ENCODE peak calls at places on chromosome 14, in ten cellular contexts. A, Q, M, L, P, N, C, U, S and B are unnamed samples.

GRCh38 chr14:88985654-88986053 is 161.2 kb downstream of the TTC8 start:
- DNase-seq in Q (peak; percentile 75), C (no peak), U (peak; percentile 24), M (no peak), A (no peak), S (no peak), P (no peak), N (no peak), L (no peak), B (no peak)

GRCh38 chr14:89017417-89017816 is 193.0 kb downstream of the TTC8 start:
- DNase-seq in L (no peak), S (peak; percentile 8), U (no peak), C (no peak), N (no peak), P (no peak), A (no peak), Q (no peak), M (no peak), B (no peak)

GRCh38 chr14:63611078-63611477 is 30.6 kb downstream of the WDR89 start:
- DNase-seq in S (no peak), M (peak; percentile 38), P (no peak), U (no peak), N (no peak), L (no peak), Q (no peak), C (no peak), A (no peak), B (no peak)

GRCh38 chr14:76958020-76958965 is 70.2 kb downstream of the IRF2BPL start:
- DNase-seq in M (no peak), L (no peak), P (no peak), A (no peak), N (no peak), C (no peak), Q (no peak), U (no peak), S (no peak), B (no peak)

GRCh38 chr14:88323520-88324199 is 591 bp upstream of the KCNK10 start:
- DNase-seq in C (peak; percentile 87), Q (peak; percentile 82), P (no peak), U (peak; percentile 65), M (no peak), S (peak; percentile 1), N (no peak), A (peak; percentile 28), L (peak; percentile 83), B (peak; percentile 38)

GRCh38 chr14:68666206-68666730 is 126.6 kb downstream of the ZFP36L1 start:
- DNase-seq in M (no peak), P (no peak), N (no peak), U (no peak), S (peak; percentile 43), C (no peak), Q (no peak), L (no peak), A (no peak), B (no peak)

GRCh38 chr14:21965042-21965441 is 291.4 kb upstream of the OR4E1 start:
- DNase-seq in S (no peak), U (no peak), A (no peak), L (no peak), M (no peak), P (no peak), C (no peak), N (no peak), Q (no peak), B (no peak)

GRCh38 chr14:92903359-92903758 is 19.6 kb upstream of the CHGA start:
- DNase-seq in Q (no peak), M (no peak), N (no peak), P (no peak), C (no peak), S (no peak), U (no peak), A (no peak), L (no peak), B (no peak)

GRCh38 chr14:93536945-93537344 is 106.2 kb downstream of the UNC79 start:
- DNase-seq in M (no peak), P (no peak), N (no peak), A (no peak), L (no peak), C (peak; percentile 38), S (no peak), Q (peak; percentile 43), U (peak; percentile 40), B (no peak)

GRCh38 chr14:22266683-22267082 is 322.3 kb downstream of the DAD1 start:
- DNase-seq in P (no peak), L (no peak), S (no peak), M (no peak), N (no peak), U (no peak), A (no peak), Q (no peak), C (no peak), B (no peak)

GRCh38 chr14:69101331-69101826 is 51.5 kb downstream of the DCAF5 start:
- DNase-seq in A (no peak), N (no peak), S (peak; percentile 91), P (no peak), Q (peak; percentile 20), U (no peak), L (no peak), M (no peak), C (peak; percentile 8), B (peak; percentile 31)

GRCh38 chr14:78700236-78700635 is 530.1 kb downstream of the NRXN3 start:
- DNase-seq in Q (no peak), L (no peak), P (no peak), A (no peak), C (no peak), M (no peak), N (no peak), U (no peak), S (no peak), B (no peak)

GRCh38 chr14:88203289-88203688 is 119.8 kb downstream of the KCNK10 start:
- DNase-seq in A (no peak), S (no peak), L (no peak), P (no peak), N (no peak), U (no peak), M (no peak), C (no peak), Q (no peak), B (no peak)

GRCh38 chr14:93326196-93326595 is 6.6 kb downstream of the BTBD7 start:
- DNase-seq in U (no peak), P (no peak), M (no peak), N (no peak), Q (no peak), A (no peak), S (no peak), C (no peak), L (no peak), B (no peak)

DNA sequence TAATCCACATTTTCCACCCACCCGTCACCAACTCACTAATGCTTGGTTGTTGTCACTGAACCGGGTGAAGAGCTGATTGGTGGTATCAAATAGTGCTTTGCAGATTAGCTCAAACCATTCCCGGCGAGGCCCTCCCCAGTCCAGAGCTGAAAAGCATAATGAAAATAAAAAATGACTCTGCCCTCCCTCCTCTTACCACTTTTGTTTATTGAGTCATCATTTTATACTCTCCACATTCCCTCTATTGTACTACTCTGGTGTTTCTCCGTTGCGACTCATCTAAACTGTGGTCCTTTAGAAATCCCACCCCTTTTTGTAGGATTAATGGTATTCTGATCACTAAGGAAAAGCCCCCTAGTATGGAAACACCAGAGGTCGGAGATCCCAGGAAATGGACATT is 42.2 kb downstream of the AREL1 start:
- DNase-seq in C (no peak), L (no peak), A (no peak), N (no peak), U (no peak), Q (no peak), M (no peak), S (peak; percentile 82), P (no peak), B (peak; percentile 17)
- H3K36me3 ChIP-seq in C (peaks cover 38% of the 10 kb centered on the region), L (peaks cover 18% of the 10 kb centered on the region), A (peaks cover 32% of the 10 kb centered on the region), N (peaks cover 99% of the 10 kb centered on the region), U (peaks cover 71% of the 10 kb centered on the region), Q (peaks cover 79% of the 10 kb centered on the region), M (peaks cover 52% of the 10 kb centered on the region), S (peaks cover 35% of the 10 kb centered on the region), P (peaks cover 12% of the 10 kb centered on the region), B (peaks cover 26% of the 10 kb centered on the region)

DNA sequence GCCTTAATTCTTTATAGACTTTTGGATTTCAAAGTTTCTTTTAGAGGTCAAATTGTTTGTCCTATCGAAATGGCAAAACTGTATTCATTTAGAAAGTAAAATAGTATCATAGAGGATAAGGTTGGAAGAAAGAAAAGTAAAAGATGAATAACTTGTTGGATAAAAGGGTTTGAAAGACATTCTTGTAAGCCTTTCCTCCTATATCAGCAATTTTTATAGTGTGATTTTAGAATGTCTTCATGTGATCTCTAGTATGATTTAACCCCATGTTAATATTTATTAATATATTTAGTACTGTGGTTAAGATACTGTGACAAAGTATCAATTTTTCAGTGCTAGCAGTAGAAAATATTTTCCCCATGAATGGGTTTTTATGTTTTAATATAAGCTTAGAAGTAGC is 4.5 kb downstream of the ARF6 start:
- DNase-seq in S (no peak), L (no peak), Q (no peak), C (no peak), M (no peak), A (no peak), N (no peak), U (no peak), P (no peak), B (no peak)
- H3K4me3 ChIP-seq in S (no peak overlapping the region), L (peak overlapping the region; percentile 98), Q (peak overlapping the region; percentile 91), C (no peak overlapping the region), M (no peak overlapping the region), A (no peak overlapping the region), N (no peak overlapping the region), U (no peak overlapping the region), P (peak overlapping the region; percentile 68), B (peak overlapping the region; percentile 95)

GRCh38 chr14:104355949-104356737 is 217.8 kb downstream of the KIF26A start:
- DNase-seq in Q (peak; percentile 62), N (no peak), M (no peak), A (peak; percentile 3), L (no peak), P (peak; percentile 3), C (peak; percentile 71), U (no peak), S (no peak), B (no peak)

GRCh38 chr14:104353921-104354701 is 215.7 kb downstream of the KIF26A start:
- DNase-seq in S (no peak), Q (no peak), N (peak; percentile 24), C (peak; percentile 63), L (no peak), U (no peak), P (peak; percentile 5), M (no peak), A (peak; percentile 10), B (no peak)

GRCh38 chr14:104356738-104357688 is 218.6 kb downstream of the KIF26A start:
- DNase-seq in U (no peak), N (no peak), L (no peak), S (no peak), C (peak; percentile 61), M (no peak), Q (peak; percentile 31), P (no peak), A (peak; percentile 3), B (no peak)

GRCh38 chr14:104353221-104353920 is 215.0 kb downstream of the KIF26A start:
- DNase-seq in Q (no peak), C (peak; percentile 48), L (no peak), S (no peak), N (peak; percentile 16), A (peak; percentile 2), M (no peak), U (no peak), P (no peak), B (no peak)

GRCh38 chr14:104355101-104355691 is 216.8 kb downstream of the KIF26A start:
- DNase-seq in M (no peak), P (peak; percentile 1), S (no peak), N (no peak), Q (no peak), C (peak; percentile 60), A (peak; percentile 2), L (no peak), U (no peak), B (no peak)
- H3K36me3 ChIP-seq in M (no peaks in the 10 kb centered on the region), P (no peaks in the 10 kb centered on the region), S (no peaks in the 10 kb centered on the region), N (no peaks in the 10 kb centered on the region), Q (no peaks in the 10 kb centered on the region), C (no peaks in the 10 kb centered on the region), A (no peaks in the 10 kb centered on the region), L (no peaks in the 10 kb centered on the region), U (no peaks in the 10 kb centered on the region), B (no peaks in the 10 kb centered on the region)

GRCh38 chr14:33951183-33951840 is 438 bp upstream of the EGLN3 start:
- DNase-seq in P (no peak), L (no peak), Q (no peak), A (no peak), U (no peak), S (no peak), C (no peak), N (no peak), M (no peak), B (no peak)
- H3K4me3 ChIP-seq in P (peak overlapping the region; percentile 37), L (peak overlapping the region; percentile 62), Q (peak overlapping the region; percentile 62), A (no peak overlapping the region), U (no peak overlapping the region), S (peak overlapping the region; percentile 23), C (no peak overlapping the region), N (peak overlapping the region; percentile 75), M (no peak overlapping the region), B (peak overlapping the region; percentile 56)